ENCODE peak calls at places on chromosomes 13 and 19, in eight cellular contexts. A is GOT3; G is T-helper 1 cell; O is esophagus muscularis mucosa; I is heart right ventricle; J is activated CD8-positive, alpha-beta memory T cell treated with anti-CD3 and anti-CD28 coated beads, Interleukin-2, amount 10 ng/mL, durations not matched to agents 7 days and 5 days; L is stimulated activated CD4-positive, alpha-beta T cell treated with anti-CD3 and anti-CD28 coated beads, Interleukin-4, amount 100 ng/mL, for 48 hours; D is activated CD4-positive, alpha-beta T cell treated with anti-CD3 and anti-CD28 coated beads, Interleukin-2, amount 50 U/mL, for 1 hour. F is an unnamed sample.
A peak's percentile ranks its signal among the peaks of the same experiment; 100 is the strongest.

GRCh38 chr13:113061796-113062425 is 43.7 kb upstream of the F7 start:
- DNase-seq in A (no peak), G (no peak), O (no peak), I (no peak), J (no peak), L (no peak), D (no peak), F (no peak)

GRCh38 chr19:50328257-50329145 is 676 bp downstream of the KCNC3 start:
- DNase-seq in A (no peak), G (no peak), O (no peak), I (no peak), J (no peak), L (peak; percentile 38), D (no peak), F (no peak)

GRCh38 chr13:52644108-52644507 is 1.9 kb downstream of the HNRNPA1L2 start:
- DNase-seq in A (no peak), G (no peak), O (no peak), I (no peak), J (no peak), L (no peak), D (no peak), F (no peak)

GRCh38 chr13:60745343-60745742 is 348.3 kb downstream of the TDRD3 start:
- DNase-seq in A (no peak), G (no peak), O (no peak), I (no peak), J (no peak), L (no peak), D (no peak), F (no peak)

GRCh38 chr13:82947121-82948077 is 934.9 kb downstream of the SLITRK1 start:
- DNase-seq in A (no peak), G (no peak), O (no peak), I (no peak), J (no peak), L (no peak), D (no peak), F (no peak)

GRCh38 chr19:7676854-7677253 is at the start of gene MCEMP1:
- DNase-seq in A (no peak), G (no peak), O (no peak), I (no peak), J (no peak), L (no peak), D (no peak), F (no peak)

GRCh38 chr13:75489502-75490263 is 7.7 kb upstream of the TBC1D4 start:
- DNase-seq in A (no peak), G (no peak), O (no peak), I (no peak), J (peak; percentile 46), L (no peak), D (no peak), F (no peak)

GRCh38 chr19:16435999-16436650 is 35.6 kb downstream of the EPS15L1 start:
- DNase-seq in A (no peak), G (no peak), O (no peak), I (no peak), J (no peak), L (no peak), D (no peak), F (no peak)